ENCODE peak calls at places on chromosome 4, in ten cellular contexts. C, O, S, B, T, W, I, P, J and L are unnamed samples.

GRCh38 chr4:153045111-153045982 is 109.2 kb downstream of the FHDC1 start:
- DNase-seq in C (peak; percentile 51), O (no peak), S (no peak), B (no peak), T (no peak), W (no peak), I (no peak), P (no peak), J (no peak), L (no peak)

GRCh38 chr4:64539234-64539849 is 130.1 kb upstream of the TECRL start:
- DNase-seq in C (no peak), O (peak; percentile 45), S (peak; percentile 75), B (peak; percentile 78), T (no peak), W (peak; percentile 68), I (peak; percentile 76), P (no peak), J (peak; percentile 49), L (peak; percentile 45)

GRCh38 chr4:1199556-1200331 is 27.4 kb upstream of the SPON2 start:
- DNase-seq in C (no peak), O (no peak), S (no peak), B (no peak), T (no peak), W (no peak), I (peak; percentile 36), P (no peak), J (no peak), L (no peak)

GRCh38 chr4:150867148-150867547 is 147.9 kb downstream of the LRBA start:
- DNase-seq in C (peak; percentile 59), O (no peak), S (peak; percentile 86), B (peak; percentile 94), T (no peak), W (peak; percentile 91), I (no peak), P (no peak), J (peak; percentile 74), L (peak; percentile 86)

GRCh38 chr4:113043591-113043990 is 5.9 kb upstream of the ANK2 start:
- DNase-seq in C (no peak), O (no peak), S (no peak), B (no peak), T (no peak), W (no peak), I (no peak), P (no peak), J (no peak), L (no peak)

GRCh38 chr4:47674173-47674572 is 163.7 kb downstream of the CORIN start:
- DNase-seq in C (no peak), O (no peak), S (no peak), B (no peak), T (no peak), W (no peak), I (no peak), P (no peak), J (no peak), L (no peak)

GRCh38 chr4:212438-213174 is 88.3 kb downstream of the ZNF718 start:
- DNase-seq in C (no peak), O (peak; percentile 49), S (peak; percentile 90), B (peak; percentile 98), T (peak; percentile 88), W (peak; percentile 6), I (no peak), P (peak; percentile 91), J (peak; percentile 52), L (peak; percentile 0)

GRCh38 chr4:134132086-134132783 is 69.4 kb downstream of the PABPC4L start:
- DNase-seq in C (no peak), O (no peak), S (no peak), B (no peak), T (no peak), W (no peak), I (no peak), P (no peak), J (no peak), L (no peak)

GRCh38 chr4:101155368-101155767 is 192.0 kb downstream of the PPP3CA start:
- DNase-seq in C (no peak), O (no peak), S (no peak), B (peak; percentile 25), T (no peak), W (peak; percentile 21), I (no peak), P (no peak), J (no peak), L (no peak)

GRCh38 chr4:124973716-124974115 is 261.2 kb upstream of the ANKRD50 start:
- DNase-seq in C (no peak), O (no peak), S (no peak), B (no peak), T (no peak), W (no peak), I (no peak), P (no peak), J (no peak), L (no peak)

GRCh38 chr4:168636040-168636439 is 139.2 kb downstream of the PALLD start:
- DNase-seq in C (no peak), O (no peak), S (no peak), B (no peak), T (no peak), W (no peak), I (no peak), P (no peak), J (no peak), L (no peak)

GRCh38 chr4:168636506-168637176 is 139.8 kb downstream of the PALLD start:
- DNase-seq in C (peak; percentile 61), O (no peak), S (peak; percentile 81), B (no peak), T (no peak), W (no peak), I (no peak), P (no peak), J (no peak), L (no peak)

GRCh38 chr4:168641811-168642140 is 144.9 kb downstream of the PALLD start:
- DNase-seq in C (no peak), O (no peak), S (no peak), B (no peak), T (no peak), W (no peak), I (no peak), P (no peak), J (no peak), L (no peak)

GRCh38 chr4:168639914-168640313 is 143.1 kb downstream of the PALLD start:
- DNase-seq in C (no peak), O (no peak), S (peak; percentile 50), B (no peak), T (no peak), W (no peak), I (no peak), P (no peak), J (no peak), L (no peak)

GRCh38 chr4:168637872-168638756 is 141.3 kb downstream of the PALLD start:
- DNase-seq in C (no peak), O (no peak), S (peak; percentile 62), B (no peak), T (no peak), W (no peak), I (no peak), P (no peak), J (no peak), L (no peak)
- H3K27ac ChIP-seq in C (peak overlapping the region; percentile 92), O (no peak overlapping the region), S (peak overlapping the region; percentile 19), B (no peak overlapping the region), T (no peak overlapping the region), W (no peak overlapping the region), I (no peak overlapping the region), P (no peak overlapping the region), J (no peak overlapping the region), L (no peak overlapping the region)

GRCh38 chr4:147617173-147617840 is at the start of gene TMEM184C:
- DNase-seq in C (peak; percentile 86), O (peak; percentile 99), S (peak; percentile 97), B (peak; percentile 98), T (peak; percentile 98), W (peak; percentile 97), I (peak; percentile 99), P (peak; percentile 99), J (peak; percentile 98), L (peak; percentile 99)

GRCh38 chr4:147617841-147618421 is 734 bp downstream of the TMEM184C start:
- DNase-seq in C (no peak), O (no peak), S (no peak), B (no peak), T (no peak), W (no peak), I (no peak), P (no peak), J (no peak), L (peak; percentile 43)

GRCh38 chr4:147620315-147620714 is 3.1 kb downstream of the TMEM184C start:
- DNase-seq in C (no peak), O (no peak), S (no peak), B (no peak), T (no peak), W (no peak), I (no peak), P (no peak), J (no peak), L (no peak)

DNA sequence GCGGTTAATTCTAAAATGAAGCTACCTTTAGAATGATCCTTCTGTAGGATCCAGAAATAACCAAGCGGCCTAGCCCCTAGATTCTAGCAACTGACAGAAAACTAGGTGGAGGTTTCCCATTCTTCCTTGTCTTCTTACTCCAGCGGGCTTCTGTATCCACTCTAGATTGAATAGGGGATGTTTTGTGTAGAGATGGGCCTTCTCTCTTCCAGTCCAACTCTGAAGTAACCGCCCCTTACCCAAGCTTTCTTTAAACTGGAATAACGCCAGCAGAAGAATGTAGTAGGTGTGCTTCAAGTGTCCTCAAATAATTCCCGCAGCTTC is 386 bp upstream of the TMEM184C start:
- DNase-seq in C (no peak), O (no peak), S (no peak), B (no peak), T (no peak), W (no peak), I (no peak), P (no peak), J (no peak), L (no peak)
- H3K27ac ChIP-seq in C (no peak overlapping the region), O (peak overlapping the region; percentile 42), S (peak overlapping the region; percentile 91), B (peak overlapping the region; percentile 0), T (peak overlapping the region; percentile 59), W (no peak overlapping the region), I (no peak overlapping the region), P (peak overlapping the region; percentile 79), J (peak overlapping the region; percentile 85), L (no peak overlapping the region)

DNA sequence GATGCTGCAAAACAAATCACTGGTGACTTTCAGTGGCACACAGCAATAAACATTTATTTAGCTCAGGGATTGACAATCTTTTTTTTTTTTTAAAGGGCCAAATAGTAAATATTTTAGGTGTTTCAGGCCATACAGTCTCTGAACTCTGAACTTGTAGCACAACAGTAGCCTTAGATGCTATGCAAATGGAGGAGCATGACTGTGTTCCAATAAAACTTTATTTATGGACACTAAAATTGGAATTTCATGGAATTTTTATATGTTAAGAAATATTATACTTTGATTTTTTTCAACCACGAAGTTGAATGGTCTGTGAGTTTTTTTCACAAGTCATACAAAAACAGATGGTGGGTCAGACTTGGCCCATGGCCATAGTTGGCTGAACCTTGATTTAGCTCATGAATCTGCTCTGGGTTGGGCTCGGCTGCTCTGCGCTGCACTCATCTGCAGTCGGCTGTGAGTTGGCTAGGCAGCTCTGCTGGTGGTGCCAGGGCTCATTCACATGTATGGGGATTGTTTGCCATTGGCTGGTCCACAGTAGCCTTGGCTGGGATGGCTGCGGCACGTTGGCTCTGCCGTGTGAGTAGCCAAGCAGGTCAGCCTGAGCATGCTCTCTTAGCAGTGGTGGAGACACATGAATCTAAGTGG is 231.7 kb upstream of the PGRMC2 start:
- DNase-seq in C (no peak), O (no peak), S (peak; percentile 34), B (no peak), T (peak; percentile 32), W (no peak), I (no peak), P (peak; percentile 66), J (no peak), L (no peak)
- H3K27ac ChIP-seq in C (no peak overlapping the region), O (no peak overlapping the region), S (no peak overlapping the region), B (no peak overlapping the region), T (no peak overlapping the region), W (no peak overlapping the region), I (no peak overlapping the region), P (peak overlapping the region; percentile 45), J (no peak overlapping the region), L (no peak overlapping the region)

GRCh38 chr4:57102050-57102564 is 8.1 kb downstream of the IGFBP7 start:
- DNase-seq in C (no peak), O (no peak), S (peak; percentile 98), B (no peak), T (no peak), W (no peak), I (no peak), P (peak; percentile 84), J (no peak), L (no peak)
- H3K27ac ChIP-seq in C (no peak overlapping the region), O (no peak overlapping the region), S (peak overlapping the region; percentile 93), B (no peak overlapping the region), T (peak overlapping the region; percentile 54), W (no peak overlapping the region), I (no peak overlapping the region), P (peak overlapping the region; percentile 99), J (peak overlapping the region; percentile 76), L (peak overlapping the region; percentile 63)